ENCODE peak calls at places on chromosomes 16 and 17, in ten cellular contexts. One of them, this sample, is unnamed.

GRCh38 chr17:75549246-75550138 is 24.0 kb downstream of the LLGL2 start:
- DNase-seq in stomach: peak; percentile 94
- DNase-seq in uterus: no peak
- DNase-seq in HepG2: peak; percentile 89
- DNase-seq in Peyer's patch: no peak
- DNase-seq in HCT116: peak; percentile 63
- DNase-seq in GM12878: no peak
- DNase-seq in body of pancreas: peak; percentile 96
- DNase-seq in transverse colon: peak; percentile 87
- DNase-seq in tibial nerve: no peak
- DNase-seq in this sample: no peak

GRCh38 chr16:75188832-75189477 is 18.0 kb downstream of the CTRB2 start:
- DNase-seq in GM12878: no peak
- DNase-seq in HCT116: no peak
- DNase-seq in transverse colon: no peak
- DNase-seq in uterus: no peak
- DNase-seq in Peyer's patch: no peak
- DNase-seq in body of pancreas: no peak
- DNase-seq in stomach: no peak
- DNase-seq in tibial nerve: no peak
- DNase-seq in HepG2: no peak
- DNase-seq in this sample: no peak

GRCh38 chr17:49583889-49584288 is 8.2 kb downstream of the NXPH3 start:
- DNase-seq in tibial nerve: no peak
- DNase-seq in uterus: no peak
- DNase-seq in transverse colon: no peak
- DNase-seq in HCT116: no peak
- DNase-seq in HepG2: no peak
- DNase-seq in body of pancreas: no peak
- DNase-seq in GM12878: no peak
- DNase-seq in Peyer's patch: no peak
- DNase-seq in stomach: no peak
- DNase-seq in this sample: no peak

GRCh38 chr16:47734987-47735594 is 274.0 kb downstream of the PHKB start:
- DNase-seq in uterus: no peak
- DNase-seq in GM12878: no peak
- DNase-seq in HepG2: no peak
- DNase-seq in transverse colon: peak; percentile 59
- DNase-seq in Peyer's patch: no peak
- DNase-seq in stomach: peak; percentile 95
- DNase-seq in tibial nerve: no peak
- DNase-seq in HCT116: no peak
- DNase-seq in body of pancreas: peak; percentile 89
- DNase-seq in this sample: peak; percentile 42

GRCh38 chr16:397736-398332 is 835 bp downstream of the NME4 start:
- DNase-seq in stomach: peak; percentile 82
- DNase-seq in GM12878: no peak
- DNase-seq in tibial nerve: peak; percentile 56
- DNase-seq in HepG2: peak; percentile 74
- DNase-seq in transverse colon: peak; percentile 81
- DNase-seq in uterus: peak; percentile 73
- DNase-seq in Peyer's patch: peak; percentile 52
- DNase-seq in body of pancreas: peak; percentile 87
- DNase-seq in HCT116: peak; percentile 28
- DNase-seq in this sample: peak; percentile 72

GRCh38 chr16:69276143-69277115 is 34.7 kb upstream of the VPS4A start:
- DNase-seq in GM12878: no peak
- DNase-seq in HCT116: no peak
- DNase-seq in transverse colon: peak; percentile 31
- DNase-seq in tibial nerve: peak; percentile 54
- DNase-seq in Peyer's patch: no peak
- DNase-seq in stomach: no peak
- DNase-seq in HepG2: no peak
- DNase-seq in uterus: peak; percentile 85
- DNase-seq in body of pancreas: peak; percentile 29
- DNase-seq in this sample: no peak

GRCh38 chr16:11207646-11208045 is 48.4 kb downstream of the SOCS1 start:
- DNase-seq in HCT116: no peak
- DNase-seq in tibial nerve: no peak
- DNase-seq in GM12878: no peak
- DNase-seq in transverse colon: no peak
- DNase-seq in Peyer's patch: no peak
- DNase-seq in uterus: no peak
- DNase-seq in body of pancreas: no peak
- DNase-seq in stomach: no peak
- DNase-seq in HepG2: no peak
- DNase-seq in this sample: no peak

GRCh38 chr16:8026450-8026849 is 563.9 kb downstream of the TMEM114 start:
- DNase-seq in transverse colon: no peak
- DNase-seq in tibial nerve: no peak
- DNase-seq in uterus: no peak
- DNase-seq in HCT116: no peak
- DNase-seq in body of pancreas: no peak
- DNase-seq in stomach: no peak
- DNase-seq in GM12878: no peak
- DNase-seq in Peyer's patch: no peak
- DNase-seq in HepG2: no peak
- DNase-seq in this sample: no peak

GRCh38 chr17:4232168-4232813 is 31.5 kb downstream of the ANKFY1 start:
- DNase-seq in body of pancreas: no peak
- DNase-seq in tibial nerve: no peak
- DNase-seq in uterus: peak; percentile 59
- DNase-seq in Peyer's patch: no peak
- DNase-seq in transverse colon: no peak
- DNase-seq in HCT116: no peak
- DNase-seq in stomach: no peak
- DNase-seq in HepG2: no peak
- DNase-seq in GM12878: no peak
- DNase-seq in this sample: no peak

GRCh38 chr16:66030036-66030435 is 336.5 kb upstream of the CDH5 start:
- DNase-seq in HepG2: no peak
- DNase-seq in GM12878: no peak
- DNase-seq in uterus: no peak
- DNase-seq in HCT116: no peak
- DNase-seq in tibial nerve: no peak
- DNase-seq in transverse colon: no peak
- DNase-seq in stomach: no peak
- DNase-seq in body of pancreas: no peak
- DNase-seq in Peyer's patch: no peak
- DNase-seq in this sample: no peak

GRCh38 chr16:29745126-29745852 is 501 bp downstream of the C16orf54 start:
- DNase-seq in body of pancreas: no peak
- DNase-seq in uterus: no peak
- DNase-seq in transverse colon: peak; percentile 31
- DNase-seq in tibial nerve: no peak
- DNase-seq in stomach: no peak
- DNase-seq in HepG2: no peak
- DNase-seq in Peyer's patch: peak; percentile 63
- DNase-seq in HCT116: no peak
- DNase-seq in GM12878: no peak
- DNase-seq in this sample: no peak

GRCh38 chr16:68972008-68972407 is 128.7 kb downstream of the TANGO6 start:
- DNase-seq in uterus: no peak
- DNase-seq in body of pancreas: no peak
- DNase-seq in GM12878: no peak
- DNase-seq in transverse colon: no peak
- DNase-seq in HCT116: no peak
- DNase-seq in tibial nerve: no peak
- DNase-seq in stomach: no peak
- DNase-seq in HepG2: no peak
- DNase-seq in Peyer's patch: no peak
- DNase-seq in this sample: no peak

GRCh38 chr16:22098538-22099255 is 6.4 kb downstream of the VWA3A start:
- DNase-seq in uterus: no peak
- DNase-seq in GM12878: peak; percentile 17
- DNase-seq in transverse colon: no peak
- DNase-seq in Peyer's patch: no peak
- DNase-seq in HepG2: peak; percentile 89
- DNase-seq in HCT116: peak; percentile 56
- DNase-seq in stomach: no peak
- DNase-seq in body of pancreas: no peak
- DNase-seq in tibial nerve: no peak
- DNase-seq in this sample: no peak

GRCh38 chr16:25124503-25124902 is 13.0 kb downstream of the LCMT1 start:
- DNase-seq in GM12878: no peak
- DNase-seq in stomach: no peak
- DNase-seq in HepG2: no peak
- DNase-seq in body of pancreas: no peak
- DNase-seq in Peyer's patch: no peak
- DNase-seq in HCT116: no peak
- DNase-seq in tibial nerve: no peak
- DNase-seq in uterus: no peak
- DNase-seq in transverse colon: no peak
- DNase-seq in this sample: no peak

DNA sequence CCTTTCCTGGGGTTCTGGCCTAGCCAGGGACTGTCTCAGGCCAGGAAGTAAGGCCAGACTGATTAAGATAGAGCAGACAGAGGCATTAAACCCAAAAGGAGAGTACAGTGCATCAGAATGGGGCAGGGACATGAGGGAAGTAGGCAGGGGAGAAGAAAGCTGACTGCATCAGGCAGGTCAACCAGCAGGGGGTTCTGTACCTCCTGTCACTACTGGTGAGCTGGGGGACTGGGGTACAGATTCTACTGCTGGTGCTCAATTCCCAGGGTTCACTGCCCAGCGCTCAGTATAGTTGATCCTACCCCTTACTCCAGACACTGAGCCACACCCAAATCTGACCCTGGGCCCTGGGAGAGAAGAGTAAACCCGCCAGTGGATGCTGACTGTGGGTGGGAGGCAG is 12.9 kb upstream of the MTMR4 start:
- DNase-seq in HepG2: no peak
- DNase-seq in tibial nerve: no peak
- DNase-seq in uterus: no peak
- DNase-seq in HCT116: no peak
- DNase-seq in body of pancreas: no peak
- DNase-seq in Peyer's patch: no peak
- DNase-seq in GM12878: no peak
- DNase-seq in transverse colon: no peak
- DNase-seq in stomach: no peak
- DNase-seq in this sample: no peak
- H3K27ac ChIP-seq in HepG2: no peak overlapping the region
- H3K27ac ChIP-seq in tibial nerve: peak overlapping the region; percentile 25
- H3K27ac ChIP-seq in uterus: peak overlapping the region; percentile 54
- H3K27ac ChIP-seq in HCT116: no peak overlapping the region
- H3K27ac ChIP-seq in body of pancreas: no peak overlapping the region
- H3K27ac ChIP-seq in Peyer's patch: peak overlapping the region; percentile 42
- H3K27ac ChIP-seq in GM12878: no peak overlapping the region
- H3K27ac ChIP-seq in transverse colon: peak overlapping the region; percentile 39
- H3K27ac ChIP-seq in stomach: peak overlapping the region; percentile 54
- H3K27ac ChIP-seq in this sample: peak overlapping the region; percentile 40

GRCh38 chr17:8880466-8880865 is 13.0 kb upstream of the PIK3R6 start:
- DNase-seq in tibial nerve: no peak
- DNase-seq in HCT116: no peak
- DNase-seq in GM12878: no peak
- DNase-seq in body of pancreas: no peak
- DNase-seq in HepG2: no peak
- DNase-seq in stomach: no peak
- DNase-seq in uterus: no peak
- DNase-seq in transverse colon: no peak
- DNase-seq in Peyer's patch: no peak
- DNase-seq in this sample: no peak

GRCh38 chr17:8881606-8882005 is 14.1 kb upstream of the PIK3R6 start:
- DNase-seq in HCT116: no peak
- DNase-seq in transverse colon: no peak
- DNase-seq in Peyer's patch: no peak
- DNase-seq in body of pancreas: no peak
- DNase-seq in stomach: no peak
- DNase-seq in HepG2: no peak
- DNase-seq in GM12878: no peak
- DNase-seq in tibial nerve: no peak
- DNase-seq in uterus: no peak
- DNase-seq in this sample: no peak

GRCh38 chr17:8875416-8875815 is 7.9 kb upstream of the PIK3R6 start:
- DNase-seq in tibial nerve: no peak
- DNase-seq in GM12878: no peak
- DNase-seq in uterus: no peak
- DNase-seq in Peyer's patch: no peak
- DNase-seq in stomach: no peak
- DNase-seq in HepG2: no peak
- DNase-seq in transverse colon: no peak
- DNase-seq in body of pancreas: no peak
- DNase-seq in HCT116: no peak
- DNase-seq in this sample: no peak

GRCh38 chr17:8875957-8876356 is 8.5 kb upstream of the PIK3R6 start:
- DNase-seq in HepG2: no peak
- DNase-seq in transverse colon: no peak
- DNase-seq in uterus: no peak
- DNase-seq in Peyer's patch: no peak
- DNase-seq in HCT116: no peak
- DNase-seq in body of pancreas: no peak
- DNase-seq in stomach: no peak
- DNase-seq in tibial nerve: no peak
- DNase-seq in GM12878: no peak
- DNase-seq in this sample: no peak

GRCh38 chr17:8877984-8878383 is 10.5 kb upstream of the PIK3R6 start:
- DNase-seq in body of pancreas: no peak
- DNase-seq in tibial nerve: no peak
- DNase-seq in Peyer's patch: no peak
- DNase-seq in uterus: no peak
- DNase-seq in HepG2: no peak
- DNase-seq in GM12878: no peak
- DNase-seq in stomach: no peak
- DNase-seq in transverse colon: no peak
- DNase-seq in HCT116: no peak
- DNase-seq in this sample: no peak
- TF ChIP-seq POLR2A in body of pancreas: no peak
- TF ChIP-seq POLR2A in tibial nerve: no peak
- TF ChIP-seq POLR2A in Peyer's patch: no peak
- TF ChIP-seq POLR2A in uterus: no peak
- TF ChIP-seq POLR2A in HepG2: no peak
- TF ChIP-seq POLR2A in GM12878: no peak
- TF ChIP-seq POLR2A in stomach: no peak
- TF ChIP-seq POLR2A in transverse colon: no peak
- TF ChIP-seq POLR2A in HCT116: no peak
- TF ChIP-seq POLR2A in this sample: no peak

DNA sequence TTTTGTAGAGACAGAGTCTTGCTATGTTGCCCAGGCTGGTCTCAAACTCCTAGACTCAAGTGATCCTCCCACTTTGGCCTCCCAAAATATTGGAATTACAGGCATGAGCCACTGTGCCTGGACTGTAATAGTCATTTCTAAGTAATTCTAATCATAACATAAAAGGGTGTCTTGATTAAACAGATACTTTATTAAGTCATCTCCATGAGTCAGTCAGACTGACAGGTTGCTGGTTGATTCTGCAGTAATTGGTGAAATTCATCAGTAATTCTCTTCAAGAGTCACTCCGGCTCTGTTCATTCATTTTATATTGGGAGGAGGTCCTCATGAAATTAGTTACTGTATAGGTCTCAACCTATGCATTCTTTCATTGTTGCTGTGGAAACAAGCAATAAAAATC is 85.6 kb downstream of the SPECC1 start:
- DNase-seq in Peyer's patch: no peak
- DNase-seq in HCT116: no peak
- DNase-seq in stomach: no peak
- DNase-seq in transverse colon: no peak
- DNase-seq in tibial nerve: no peak
- DNase-seq in HepG2: no peak
- DNase-seq in GM12878: no peak
- DNase-seq in body of pancreas: no peak
- DNase-seq in uterus: no peak
- DNase-seq in this sample: no peak
- H3K4me3 ChIP-seq in Peyer's patch: no peak overlapping the region
- H3K4me3 ChIP-seq in HCT116: peak overlapping the region; percentile 11
- H3K4me3 ChIP-seq in stomach: no peak overlapping the region
- H3K4me3 ChIP-seq in transverse colon: no peak overlapping the region
- H3K4me3 ChIP-seq in tibial nerve: no peak overlapping the region
- H3K4me3 ChIP-seq in HepG2: no peak overlapping the region
- H3K4me3 ChIP-seq in GM12878: no peak overlapping the region
- H3K4me3 ChIP-seq in body of pancreas: no peak overlapping the region
- H3K4me3 ChIP-seq in uterus: no peak overlapping the region
- H3K4me3 ChIP-seq in this sample: no peak overlapping the region

GRCh38 chr16:1745181-1745899 is 26.0 kb downstream of the NME3 start:
- DNase-seq in GM12878: no peak
- DNase-seq in HepG2: no peak
- DNase-seq in body of pancreas: no peak
- DNase-seq in tibial nerve: no peak
- DNase-seq in stomach: no peak
- DNase-seq in transverse colon: no peak
- DNase-seq in HCT116: no peak
- DNase-seq in Peyer's patch: no peak
- DNase-seq in uterus: no peak
- DNase-seq in this sample: no peak
- H3K27ac ChIP-seq in GM12878: no peak overlapping the region
- H3K27ac ChIP-seq in HepG2: no peak overlapping the region
- H3K27ac ChIP-seq in body of pancreas: no peak overlapping the region
- H3K27ac ChIP-seq in tibial nerve: no peak overlapping the region
- H3K27ac ChIP-seq in stomach: no peak overlapping the region
- H3K27ac ChIP-seq in transverse colon: no peak overlapping the region
- H3K27ac ChIP-seq in HCT116: no peak overlapping the region
- H3K27ac ChIP-seq in Peyer's patch: no peak overlapping the region
- H3K27ac ChIP-seq in uterus: no peak overlapping the region
- H3K27ac ChIP-seq in this sample: no peak overlapping the region

This sample was measured in right lobe of liver.